ENCODE peak calls at places on chromosomes 11 and 22, in ten cellular contexts. C is right cardiac atrium; N is naive thymus-derived CD4-positive, alpha-beta T cell; P is body of pancreas; W is RWPE2; M is GM23338; K is CD8-positive, alpha-beta T cell; A is lower lobe of right lung; V is heart right ventricle; Q is A549. F is an unnamed sample. For H3K4me1, the result is how much of the 10 kb centered on the place peaks cover.

GRCh38 chr11:34827239-34827638 is 88.9 kb downstream of the APIP start:
- ATAC-seq in C (no peak), N (no peak), P (no peak), W (no peak), M (no peak), K (no peak), A (peak), V (no peak), Q (no peak), F (no peak)

GRCh38 chr11:121932646-121933185 is 183.3 kb downstream of the BLID start:
- ATAC-seq in C (no peak), N (no peak), P (no peak), W (no peak), M (peak), K (no peak), A (no peak), V (no peak), Q (no peak), F (no peak)

GRCh38 chr22:30202531-30203006 is 44.0 kb downstream of the LIF start:
- ATAC-seq in C (peak), N (no peak), P (peak), W (no peak), M (no peak), K (no peak), A (peak), V (no peak), Q (no peak), F (peak)

GRCh38 chr11:19557720-19558140 is 154.9 kb upstream of the NAV2 start:
- ATAC-seq in C (peak), N (peak), P (peak), W (peak), M (peak), K (peak), A (peak), V (peak), Q (peak), F (peak)

GRCh38 chr22:50047346-50047745 is 10.8 kb downstream of the TTLL8 start:
- ATAC-seq in C (no peak), N (no peak), P (no peak), W (no peak), M (no peak), K (no peak), A (no peak), V (no peak), Q (no peak), F (no peak)

GRCh38 chr11:116275634-116276033 is 497.2 kb downstream of the BUD13 start:
- ATAC-seq in C (no peak), N (no peak), P (no peak), W (no peak), M (no peak), K (no peak), A (no peak), V (no peak), Q (peak), F (no peak)

GRCh38 chr11:65488273-65489058 is 10.4 kb upstream of the MALAT1 start:
- ATAC-seq in C (no peak), N (no peak), P (no peak), W (peak), M (peak), K (peak), A (no peak), V (no peak), Q (peak), F (no peak)

GRCh38 chr11:30281476-30282288 is 41.2 kb upstream of the ARL14EP start:
- ATAC-seq in C (no peak), N (no peak), P (no peak), W (no peak), M (no peak), K (no peak), A (peak), V (no peak), Q (no peak), F (no peak)

GRCh38 chr11:126963115-126963514 is 37.5 kb downstream of the KIRREL3 start:
- ATAC-seq in C (no peak), N (no peak), P (no peak), W (no peak), M (no peak), K (no peak), A (no peak), V (no peak), Q (no peak), F (no peak)

GRCh38 chr11:33207408-33207985 is 46.2 kb upstream of the CSTF3 start:
- ATAC-seq in C (peak), N (no peak), P (peak), W (no peak), M (no peak), K (no peak), A (no peak), V (peak), Q (no peak), F (peak)

GRCh38 chr11:104095791-104096190 is 59.4 kb downstream of the DDI1 start:
- ATAC-seq in C (no peak), N (no peak), P (no peak), W (no peak), M (no peak), K (no peak), A (no peak), V (no peak), Q (no peak), F (no peak)

GRCh38 chr11:3037041-3037944 is 19.9 kb downstream of the CARS1 start:
- ATAC-seq in C (peak), N (peak), P (peak), W (peak), M (peak), K (peak), A (peak), V (peak), Q (peak), F (peak)

GRCh38 chr11:6968816-6969215 is 42.6 kb downstream of the ZNF215 start:
- ATAC-seq in C (no peak), N (no peak), P (no peak), W (peak), M (no peak), K (no peak), A (no peak), V (no peak), Q (no peak), F (no peak)

GRCh38 chr11:75872887-75873416 is 57.9 kb downstream of the UVRAG start:
- ATAC-seq in C (no peak), N (no peak), P (no peak), W (no peak), M (no peak), K (no peak), A (no peak), V (no peak), Q (no peak), F (no peak)

GRCh38 chr11:35598254-35599125 is 19.8 kb upstream of the FJX1 start:
- ATAC-seq in C (no peak), N (no peak), P (peak), W (peak), M (no peak), K (no peak), A (peak), V (no peak), Q (peak), F (no peak)

GRCh38 chr22:22418957-22419356 is 89.6 kb downstream of the ZNF280B start:
- ATAC-seq in C (no peak), N (no peak), P (no peak), W (no peak), M (no peak), K (no peak), A (no peak), V (no peak), Q (no peak), F (no peak)

GRCh38 chr11:61004841-61005240 is 33.4 kb downstream of the CD6 start:
- ATAC-seq in C (no peak), N (peak), P (no peak), W (peak), M (no peak), K (peak), A (no peak), V (no peak), Q (no peak), F (no peak)

GRCh38 chr11:32886180-32886579 is 6.4 kb upstream of the QSER1 start:
- ATAC-seq in C (no peak), N (no peak), P (no peak), W (no peak), M (no peak), K (no peak), A (no peak), V (no peak), Q (no peak), F (no peak)

GRCh38 chr11:74138572-74138971 is 32.2 kb downstream of the C2CD3 start:
- ATAC-seq in C (peak), N (no peak), P (peak), W (peak), M (no peak), K (no peak), A (peak), V (peak), Q (peak), F (peak)

GRCh38 chr22:46673205-46673604 is 53.0 kb downstream of the GRAMD4 start:
- ATAC-seq in C (no peak), N (no peak), P (no peak), W (no peak), M (no peak), K (no peak), A (no peak), V (no peak), Q (no peak), F (no peak)

GRCh38 chr22:49993649-49994360 is 18.8 kb downstream of the IL17REL start:
- ATAC-seq in C (peak), N (no peak), P (no peak), W (no peak), M (peak), K (no peak), A (no peak), V (peak), Q (no peak), F (peak)

GRCh38 chr11:72658989-72659640 is 15.1 kb downstream of the PDE2A start:
- ATAC-seq in C (no peak), N (no peak), P (no peak), W (no peak), M (no peak), K (no peak), A (no peak), V (no peak), Q (no peak), F (no peak)

GRCh38 chr11:17388609-17389204 is at the start of gene KCNJ11:
- ATAC-seq in C (no peak), N (peak), P (peak), W (peak), M (peak), K (peak), A (no peak), V (no peak), Q (peak), F (peak)

GRCh38 chr22:18096823-18097222 is 13.8 kb upstream of the TUBA8 start:
- ATAC-seq in C (no peak), N (no peak), P (no peak), W (no peak), M (no peak), K (no peak), A (no peak), V (no peak), Q (no peak), F (no peak)

GRCh38 chr11:122661182-122661945 is 5.8 kb downstream of the UBASH3B start:
- ATAC-seq in C (no peak), N (no peak), P (no peak), W (peak), M (no peak), K (no peak), A (no peak), V (no peak), Q (no peak), F (no peak)

GRCh38 chr11:76120513-76121081 is 85.7 kb downstream of the WNT11 start:
- ATAC-seq in C (peak), N (no peak), P (no peak), W (no peak), M (peak), K (no peak), A (no peak), V (peak), Q (no peak), F (no peak)

GRCh38 chr11:34405079-34405858 is 33.5 kb upstream of the CAT start:
- ATAC-seq in C (no peak), N (peak), P (no peak), W (no peak), M (no peak), K (no peak), A (no peak), V (no peak), Q (no peak), F (no peak)

GRCh38 chr22:50218153-50218995 is 17.6 kb downstream of the SELENOO start:
- ATAC-seq in C (no peak), N (no peak), P (no peak), W (no peak), M (peak), K (no peak), A (peak), V (peak), Q (no peak), F (no peak)

GRCh38 chr11:17267576-17267975 is 9.0 kb upstream of the NUCB2 start:
- ATAC-seq in C (no peak), N (no peak), P (no peak), W (peak), M (no peak), K (peak), A (no peak), V (no peak), Q (peak), F (no peak)

GRCh38 chr11:8963569-8964323 is 496 bp downstream of the TMEM9B start:
- ATAC-seq in C (peak), N (peak), P (peak), W (peak), M (peak), K (peak), A (peak), V (peak), Q (peak), F (peak)

GRCh38 chr11:76380161-76380976 is 563 bp downstream of the THAP12 start:
- ATAC-seq in C (no peak), N (peak), P (no peak), W (peak), M (peak), K (peak), A (peak), V (peak), Q (peak), F (no peak)

GRCh38 chr22:27534720-27535125 is 266.8 kb downstream of the MN1 start:
- ATAC-seq in C (no peak), N (no peak), P (no peak), W (no peak), M (no peak), K (no peak), A (no peak), V (no peak), Q (no peak), F (peak)

GRCh38 chr22:19848298-19849224 is 6.1 kb downstream of the GNB1L start:
- ATAC-seq in C (no peak), N (no peak), P (peak), W (peak), M (no peak), K (no peak), A (peak), V (no peak), Q (peak), F (no peak)

GRCh38 chr11:80844110-80844509 is 1403.3 kb upstream of the TENM4 start:
- ATAC-seq in C (no peak), N (no peak), P (no peak), W (no peak), M (peak), K (no peak), A (no peak), V (no peak), Q (no peak), F (no peak)

GRCh38 chr11:80843266-80843974 is 1402.6 kb upstream of the TENM4 start:
- ATAC-seq in C (no peak), N (no peak), P (no peak), W (peak), M (no peak), K (no peak), A (no peak), V (no peak), Q (no peak), F (no peak)

GRCh38 chr11:80849253-80849652 is 1408.4 kb upstream of the TENM4 start:
- ATAC-seq in C (no peak), N (no peak), P (no peak), W (no peak), M (no peak), K (no peak), A (no peak), V (no peak), Q (no peak), F (no peak)

GRCh38 chr11:80846979-80847378 is 1406.1 kb upstream of the TENM4 start:
- ATAC-seq in C (no peak), N (no peak), P (no peak), W (no peak), M (no peak), K (no peak), A (no peak), V (no peak), Q (no peak), F (no peak)

DNA sequence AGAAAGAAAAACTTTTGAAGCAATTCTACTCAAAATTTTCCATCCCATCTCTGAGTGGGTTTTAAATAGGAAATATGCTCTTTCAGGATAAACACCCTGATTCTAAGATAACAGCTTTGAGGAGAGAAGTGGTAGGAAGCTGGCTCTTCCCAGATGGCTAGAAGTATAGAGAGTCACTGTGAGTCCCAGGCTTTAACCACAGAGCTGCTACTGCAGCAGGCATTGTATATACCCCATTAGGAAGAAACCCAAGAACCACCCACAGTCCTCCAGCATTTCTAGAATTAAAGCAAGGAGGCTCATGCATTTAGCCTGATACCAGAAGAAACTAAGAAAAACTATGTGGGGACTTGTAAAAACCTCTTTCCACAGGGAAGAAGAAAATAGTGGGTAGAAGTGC is 1405.6 kb upstream of the TENM4 start:
- ATAC-seq in C (no peak), N (no peak), P (no peak), W (no peak), M (peak), K (no peak), A (no peak), V (no peak), Q (no peak), F (no peak)
- H3K4me1 ChIP-seq in C (under half), N (under half), P (under half), W (under half), M (under half), K (under half), A (under half), V (under half), Q (under half), F (under half)

GRCh38 chr11:69418576-69419296 is 62.7 kb upstream of the LINC01488 start:
- ATAC-seq in C (no peak), N (no peak), P (no peak), W (no peak), M (no peak), K (no peak), A (no peak), V (no peak), Q (no peak), F (no peak)
- H3K4me1 ChIP-seq in C (under half), N (under half), P (under half), W (under half), M (under half), K (under half), A (under half), V (under half), Q (under half), F (under half)

GRCh38 chr11:20563871-20564270 is 35.5 kb upstream of the SLC6A5 start:
- ATAC-seq in C (no peak), N (no peak), P (no peak), W (no peak), M (no peak), K (no peak), A (no peak), V (no peak), Q (no peak), F (no peak)
- H3K4me1 ChIP-seq in C (under half), N (under half), P (under half), W (under half), M (under half), K (under half), A (under half), V (under half), Q (under half), F (under half)

GRCh38 chr22:23569716-23570115 is 10.4 kb downstream of the IGLL1 start:
- ATAC-seq in C (no peak), N (no peak), P (no peak), W (no peak), M (no peak), K (no peak), A (no peak), V (no peak), Q (no peak), F (no peak)
- H3K4me1 ChIP-seq in C (under half), N (under half), P (under half), W (under half), M (under half), K (under half), A (under half), V (under half), Q (under half), F (under half)

DNA sequence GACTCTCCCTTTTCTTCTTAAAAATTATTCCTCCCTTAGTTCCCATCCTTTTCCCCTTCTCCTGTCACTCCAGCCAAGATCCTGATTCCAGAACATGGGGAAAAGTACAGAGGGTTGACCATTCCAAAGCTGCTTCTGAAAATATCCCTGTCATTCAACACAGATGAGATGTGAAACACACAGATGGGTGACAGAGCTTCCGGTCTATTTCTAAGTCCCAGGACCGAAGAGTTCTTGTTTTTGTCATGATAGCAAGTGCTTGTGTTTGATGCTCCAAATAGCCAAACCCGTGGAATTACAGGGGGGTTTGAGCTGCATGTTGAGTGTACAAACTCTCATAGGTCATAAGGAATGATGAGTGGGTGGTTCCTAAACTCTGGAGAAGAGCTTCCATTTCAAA is 57.9 kb downstream of the PARVA start:
- ATAC-seq in C (peak), N (no peak), P (no peak), W (no peak), M (no peak), K (no peak), A (no peak), V (peak), Q (no peak), F (peak)
- H3K4me1 ChIP-seq in C (under half), N (under half), P (under half), W (under half), M (under half), K (under half), A (under half), V (half or more), Q (under half), F (half or more)

F was measured in gastroesophageal sphincter.